ENCODE peak calls at places on chromosomes 11 and 22, in six cellular contexts. M is HCT116, R is Karpas-422, U is thoracic aorta, W is esophagus squamous epithelium, H is stomach. F is an unnamed sample. For H3K36me3, the result is how much of the 10 kb centered on the place peaks cover.

GRCh38 chr11:124276081-124276480 is 19.9 kb downstream of the OR8G5 start:
- DNase-seq in U (no peak), W (no peak), H (no peak), R (no peak), M (no peak), F (no peak)

GRCh38 chr22:17106785-17107546 is 14.2 kb downstream of the TMEM121B start:
- DNase-seq in W (no peak), R (no peak), U (no peak), H (no peak), M (no peak), F (no peak)

GRCh38 chr22:25970996-25971811 is 198.1 kb upstream of the SEZ6L start:
- DNase-seq in R (no peak), W (no peak), M (no peak), H (no peak), U (no peak), F (peak)

GRCh38 chr11:82930734-82931133 is 29.2 kb downstream of the DDIAS start:
- DNase-seq in M (no peak), R (no peak), W (no peak), U (no peak), H (no peak), F (no peak)

GRCh38 chr11:64268028-64268686 is 16.3 kb downstream of the BAD start:
- DNase-seq in M (no peak), H (no peak), W (no peak), R (no peak), U (no peak), F (no peak)

GRCh38 chr11:78385205-78385604 is 32.4 kb downstream of the GAB2 start:
- DNase-seq in M (no peak), R (no peak), W (no peak), U (no peak), H (no peak), F (no peak)

GRCh38 chr11:73972187-73972586 is 10.5 kb downstream of the UCP2 start:
- DNase-seq in U (no peak), R (peak), W (no peak), M (no peak), H (no peak), F (no peak)

GRCh38 chr22:40147388-40148176 is 30.1 kb upstream of the TNRC6B start:
- DNase-seq in R (no peak), U (no peak), W (no peak), H (no peak), M (no peak), F (peak)

GRCh38 chr22:40525250-40525884 is 111.2 kb downstream of the MRTFA start:
- DNase-seq in U (no peak), W (no peak), M (no peak), H (peak), R (peak), F (no peak)

GRCh38 chr22:39459681-39460080 is 2.9 kb downstream of the MGAT3 start:
- DNase-seq in W (no peak), H (no peak), M (no peak), R (no peak), U (no peak), F (no peak)

GRCh38 chr11:114058026-114058706 is 1.3 kb upstream of the ZBTB16 start:
- DNase-seq in H (no peak), U (no peak), W (no peak), M (no peak), R (no peak), F (peak)

GRCh38 chr11:134371436-134372185 is 39.8 kb downstream of the GLB1L2 start:
- DNase-seq in W (no peak), H (no peak), U (no peak), M (no peak), R (no peak), F (no peak)

GRCh38 chr22:31662668-31663037 is 638 bp upstream of the PISD start:
- DNase-seq in M (no peak), R (no peak), H (no peak), U (no peak), W (no peak), F (no peak)

GRCh38 chr11:10926801-10927200 is 68.9 kb upstream of the ZBED5 start:
- DNase-seq in H (no peak), R (no peak), U (no peak), M (no peak), W (no peak), F (no peak)

GRCh38 chr11:47616726-47617416 is 22.7 kb upstream of the C1QTNF4 start:
- DNase-seq in U (no peak), H (no peak), M (peak), R (peak), W (no peak), F (no peak)

GRCh38 chr11:95152878-95153856 is 63.5 kb downstream of the ENDOD1 start:
- DNase-seq in U (no peak), M (no peak), R (peak), H (no peak), W (no peak), F (no peak)

GRCh38 chr22:26558246-26558895 is 31.6 kb downstream of the TPST2 start:
- DNase-seq in M (no peak), R (no peak), W (no peak), H (no peak), U (no peak), F (no peak)

GRCh38 chr11:110249066-110249465 is 47.3 kb downstream of the RDX start:
- DNase-seq in U (no peak), R (peak), M (no peak), W (no peak), H (no peak), F (no peak)
- H3K36me3 ChIP-seq in U (under half), R (under half), M (under half), W (under half), H (half or more), F (under half)

DNA sequence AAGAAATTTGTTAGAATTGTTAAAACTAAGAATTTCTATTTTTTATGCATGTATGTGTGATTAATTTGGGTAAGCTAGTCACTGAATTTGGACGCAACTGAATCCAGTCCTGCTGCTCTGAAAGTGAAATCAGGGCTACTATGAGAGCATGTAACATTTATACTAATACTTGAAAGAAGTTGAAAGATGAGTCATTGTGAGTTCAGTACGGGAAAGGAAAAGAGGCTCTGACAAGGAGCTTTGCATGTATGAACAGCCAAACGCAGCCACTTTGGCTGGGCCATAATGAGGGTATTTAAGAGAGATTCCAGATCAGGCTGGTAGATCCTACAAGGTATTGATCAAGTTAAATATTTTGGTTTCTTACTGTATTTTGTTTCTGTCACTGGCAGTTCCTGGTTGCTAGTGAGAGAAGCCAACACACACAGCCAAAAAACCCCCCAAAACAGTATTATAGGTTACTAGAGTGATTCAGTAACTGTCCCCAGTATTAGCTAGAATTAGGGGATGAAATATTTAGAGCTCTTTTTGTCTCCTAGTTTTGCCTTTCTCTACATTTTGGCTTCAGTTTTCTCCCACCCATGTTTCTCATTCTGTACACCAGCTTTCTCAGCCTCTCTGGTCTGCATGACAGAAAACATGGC is 14.1 kb downstream of the AASDHPPT start:
- DNase-seq in W (no peak), U (no peak), H (no peak), M (no peak), R (no peak), F (no peak)
- H3K36me3 ChIP-seq in W (under half), U (under half), H (half or more), M (under half), R (half or more), F (under half)

GRCh38 chr11:130909650-130910049 is 6.6 kb downstream of the SNX19 start:
- DNase-seq in H (no peak), W (no peak), R (no peak), M (no peak), U (no peak), F (no peak)
- H3K36me3 ChIP-seq in H (half or more), W (under half), R (under half), M (under half), U (under half), F (under half)

GRCh38 chr22:20537983-20538382 is 30.6 kb downstream of the MED15 start:
- DNase-seq in H (no peak), W (no peak), R (no peak), M (no peak), U (no peak), F (no peak)
- H3K36me3 ChIP-seq in H (half or more), W (under half), R (under half), M (under half), U (under half), F (under half)

GRCh38 chr22:50220603-50221409 is 20.0 kb downstream of the SELENOO start:
- DNase-seq in W (no peak), M (no peak), U (no peak), H (no peak), R (no peak), F (no peak)

GRCh38 chr22:50224071-50224470 is 20.8 kb downstream of the TUBGCP6 start:
- DNase-seq in R (no peak), W (no peak), M (no peak), U (no peak), H (no peak), F (no peak)

GRCh38 chr22:50219800-50220602 is 19.2 kb downstream of the SELENOO start:
- DNase-seq in W (no peak), R (no peak), U (no peak), M (no peak), H (no peak), F (no peak)

GRCh38 chr22:50221410-50222300 is 20.8 kb downstream of the SELENOO start:
- DNase-seq in U (no peak), H (no peak), M (no peak), W (no peak), R (peak), F (peak)

DNA sequence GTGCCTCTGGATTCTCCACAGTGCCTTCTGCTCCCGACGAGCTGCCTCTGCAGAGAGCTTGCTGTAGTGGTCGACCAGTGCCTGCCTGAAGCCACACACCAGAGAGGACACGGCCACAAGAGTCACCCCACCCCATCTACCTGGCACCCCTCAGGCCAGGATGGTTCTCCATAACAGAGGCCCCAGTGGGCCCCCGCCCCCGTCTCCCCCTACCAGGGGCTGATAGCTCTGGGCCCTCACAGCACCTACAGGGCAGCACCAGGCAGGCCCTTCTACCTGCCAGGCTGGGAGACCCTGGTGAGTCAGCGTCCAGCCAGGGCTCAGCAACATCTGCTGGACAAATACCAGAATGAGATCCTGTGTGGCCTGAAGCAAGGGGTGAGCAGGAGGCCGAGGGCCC is 21.7 kb downstream of the SELENOO start:
- DNase-seq in U (no peak), H (no peak), M (no peak), R (no peak), W (no peak), F (no peak)
- H3K36me3 ChIP-seq in U (half or more), H (half or more), M (under half), R (under half), W (half or more), F (under half)

GRCh38 chr22:38291201-38291777 is 18.5 kb upstream of the TMEM184B start:
- DNase-seq in U (no peak), H (no peak), W (no peak), R (no peak), M (no peak), F (no peak)

GRCh38 chr22:38290347-38290746 is 17.5 kb upstream of the TMEM184B start:
- DNase-seq in W (no peak), U (no peak), M (no peak), R (no peak), H (no peak), F (no peak)

GRCh38 chr22:38295339-38295738 is 21.9 kb downstream of the CSNK1E start:
- DNase-seq in H (no peak), W (no peak), U (no peak), R (no peak), M (no peak), F (no peak)

GRCh38 chr22:38294193-38294592 is 21.4 kb upstream of the TMEM184B start:
- DNase-seq in H (no peak), U (no peak), W (no peak), R (no peak), M (no peak), F (no peak)

DNA sequence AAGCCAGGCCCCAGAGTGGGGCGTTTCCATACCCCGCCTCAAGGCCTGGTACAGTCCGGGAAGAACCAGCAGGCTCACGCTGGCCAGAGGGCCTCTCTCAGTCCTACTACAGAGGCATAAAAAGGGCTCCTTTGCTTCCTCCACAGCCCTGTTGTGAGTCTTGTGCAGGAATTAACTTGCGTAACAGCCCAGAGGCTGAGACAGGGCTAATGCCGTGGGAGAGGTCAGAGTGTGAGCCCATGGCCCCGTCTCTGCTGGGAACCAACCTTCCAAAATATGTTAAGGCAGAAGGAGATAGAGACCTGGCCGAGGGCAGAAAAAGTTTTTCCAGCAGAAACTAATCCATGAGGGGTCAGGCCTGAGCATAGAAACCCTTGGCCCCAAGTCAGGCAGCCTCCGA is 19.9 kb upstream of the TMEM184B start:
- DNase-seq in U (no peak), R (no peak), M (no peak), W (no peak), H (no peak), F (no peak)
- H3K36me3 ChIP-seq in U (under half), R (under half), M (under half), W (under half), H (half or more), F (under half)

DNA sequence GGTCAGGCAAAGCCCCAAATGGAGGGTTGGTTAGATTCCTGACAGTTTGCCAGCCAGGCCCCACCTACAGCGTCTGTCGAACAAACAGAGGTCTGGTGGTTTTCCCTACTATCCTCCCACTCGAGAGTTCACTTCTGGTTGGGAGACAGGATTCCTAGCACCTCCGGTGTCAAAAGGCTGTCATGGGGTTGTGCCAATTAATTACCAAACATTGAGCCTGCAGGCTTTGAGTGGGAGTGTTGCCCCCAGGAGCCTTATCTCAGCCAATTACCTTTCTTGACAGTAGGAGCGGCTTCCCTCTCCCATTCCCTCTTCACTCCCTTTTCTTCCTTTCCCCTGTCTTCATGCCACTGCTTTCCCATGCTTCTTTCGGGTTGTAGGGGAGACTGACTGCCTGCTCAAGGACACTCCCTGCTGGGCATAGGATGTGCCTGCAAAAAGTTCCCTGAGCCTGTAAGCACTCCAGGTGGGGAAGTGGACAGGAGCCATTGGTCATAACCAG is 4.7 kb upstream of the TTC36 start:
- DNase-seq in H (no peak), R (no peak), M (no peak), W (no peak), U (no peak), F (no peak)
- H3K36me3 ChIP-seq in H (half or more), R (under half), M (under half), W (under half), U (under half), F (half or more)

GRCh38 chr22:45690008-45690407 is 18.4 kb downstream of the ATXN10 start:
- DNase-seq in M (no peak), H (no peak), W (no peak), U (no peak), R (no peak), F (no peak)
- H3K36me3 ChIP-seq in M (under half), H (under half), W (under half), U (under half), R (under half), F (under half)

F was measured in H1.